ENCODE peak calls at places on chromosome 15, in five cellular contexts. U is heart left ventricle, N is fibroblast of mammary gland, I is ascending aorta, R is GM23338. K is an unnamed sample.

GRCh38 chr15:60326824-60327654 is 70.7 kb downstream of the ANXA2 start:
- DNase-seq in U (no peak), I (no peak), R (peak), N (peak), K (no peak)

GRCh38 chr15:86444527-86444926 is 364.9 kb downstream of the AGBL1 start:
- DNase-seq in U (no peak), R (peak), I (no peak), N (no peak), K (no peak)

GRCh38 chr15:52010633-52011595 is 8.1 kb upstream of the MAPK6 start:
- DNase-seq in I (no peak), R (no peak), N (peak), U (no peak), K (no peak)

GRCh38 chr15:50024183-50024795 is 94.7 kb downstream of the ATP8B4 start:
- DNase-seq in I (no peak), N (peak), U (no peak), R (no peak), K (no peak)

GRCh38 chr15:38627684-38628277 is 63.2 kb upstream of the RASGRP1 start:
- DNase-seq in R (no peak), I (no peak), N (no peak), U (no peak), K (no peak)

GRCh38 chr15:70088427-70088826 is 9.3 kb downstream of the TLE3 start:
- DNase-seq in N (no peak), I (no peak), R (no peak), U (no peak), K (no peak)

GRCh38 chr15:60077581-60078359 is 73.7 kb downstream of the FOXB1 start:
- DNase-seq in R (peak), N (no peak), I (no peak), U (no peak), K (no peak)

GRCh38 chr15:31393441-31394091 is 66.9 kb downstream of the KLF13 start:
- DNase-seq in I (peak), N (no peak), U (no peak), R (peak), K (no peak)

GRCh38 chr15:69537085-69537484 is 84.5 kb downstream of the RPLP1 start:
- DNase-seq in R (peak), U (no peak), I (no peak), N (no peak), K (no peak)

GRCh38 chr15:99176757-99177156 is 71.9 kb downstream of the SYNM start:
- DNase-seq in R (no peak), I (no peak), N (peak), U (no peak), K (no peak)

GRCh38 chr15:88802991-88803240 is 320 bp upstream of the ACAN start:
- DNase-seq in R (no peak), U (no peak), I (no peak), N (no peak), K (no peak)

GRCh38 chr15:83458396-83458795 is 11.3 kb downstream of the SH3GL3 start:
- DNase-seq in U (no peak), I (no peak), N (no peak), R (no peak), K (no peak)

GRCh38 chr15:73387507-73388255 is 18.9 kb upstream of the HCN4 start:
- DNase-seq in N (peak), I (no peak), R (peak), U (no peak), K (no peak)

DNA sequence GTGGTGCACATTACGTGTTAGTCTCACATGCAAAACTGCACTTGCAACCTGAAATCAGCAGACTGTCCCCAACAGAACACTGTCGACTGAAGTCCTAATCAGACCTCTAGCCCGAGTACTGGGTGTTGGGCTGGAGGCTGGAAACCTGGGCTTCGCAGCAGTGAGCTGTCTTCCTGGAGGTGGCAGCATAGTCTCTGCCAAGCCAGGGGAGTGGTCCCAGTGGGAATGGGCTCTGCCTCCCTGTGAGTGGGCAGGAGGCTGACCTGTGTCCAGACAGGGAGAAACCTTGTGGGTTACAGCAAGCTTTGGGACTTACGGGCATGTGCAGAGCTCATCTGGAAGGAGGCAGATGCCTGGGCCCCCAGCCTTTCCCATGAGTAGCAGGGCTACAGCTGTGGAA is 38.2 kb upstream of the MYZAP start:
- DNase-seq in R (peak), N (no peak), I (no peak), U (no peak), K (no peak)
- TF ChIP-seq CTCF in R (no peak), N (no peak), I (no peak), U (no peak), K (no peak)

DNA sequence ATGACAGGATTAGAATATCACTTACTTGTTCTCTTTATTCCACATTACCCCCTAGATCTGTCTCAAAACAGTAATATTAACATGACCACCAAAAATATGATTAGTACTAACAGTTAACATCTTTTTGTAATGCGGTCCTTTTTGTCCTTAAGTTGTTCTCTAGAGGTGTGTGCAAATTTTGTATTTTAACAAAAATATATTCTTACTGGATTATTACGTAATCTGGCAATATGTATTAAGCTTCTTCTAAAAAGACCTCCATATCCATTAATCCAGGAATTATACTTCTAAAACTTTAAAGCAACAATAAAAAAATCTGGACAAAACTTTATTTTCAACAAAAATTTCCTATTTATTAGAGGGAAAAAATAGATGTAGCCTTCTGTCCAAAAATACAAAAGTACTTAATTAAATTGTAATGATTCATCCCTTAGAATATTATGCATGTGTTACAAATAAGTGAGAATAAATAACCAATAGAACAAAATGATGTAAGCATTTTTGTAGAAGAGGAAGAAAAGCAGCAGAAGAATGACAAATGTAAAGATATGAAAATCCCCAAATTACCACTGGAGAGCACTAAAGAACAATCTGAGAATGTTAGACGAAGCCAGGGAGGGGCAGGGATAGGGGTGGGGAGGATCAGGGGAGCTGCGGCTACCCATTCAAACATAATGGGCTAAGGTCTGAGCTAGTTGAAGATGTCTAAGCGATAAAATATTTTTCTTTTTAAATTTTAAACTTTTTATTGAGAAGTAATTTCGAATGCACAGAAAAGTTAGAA is 945.6 kb downstream of the MCTP2 start:
- DNase-seq in N (no peak), I (no peak), R (no peak), U (no peak), K (no peak)
- TF ChIP-seq CTCF in N (no peak), I (no peak), R (no peak), U (no peak), K (no peak)

GRCh38 chr15:78502641-78503040 is 4.7 kb upstream of the HYKK start:
- DNase-seq in N (no peak), U (no peak), R (no peak), I (no peak), K (no peak)

GRCh38 chr15:78509726-78510312 is 2.4 kb downstream of the HYKK start:
- DNase-seq in R (peak), I (no peak), U (no peak), N (no peak), K (no peak)

GRCh38 chr15:78507831-78508160 is 419 bp downstream of the HYKK start:
- DNase-seq in U (no peak), N (no peak), I (no peak), R (no peak), K (no peak)

GRCh38 chr15:78508272-78508671 is 895 bp downstream of the HYKK start:
- DNase-seq in I (no peak), U (no peak), N (no peak), R (no peak), K (no peak)

DNA sequence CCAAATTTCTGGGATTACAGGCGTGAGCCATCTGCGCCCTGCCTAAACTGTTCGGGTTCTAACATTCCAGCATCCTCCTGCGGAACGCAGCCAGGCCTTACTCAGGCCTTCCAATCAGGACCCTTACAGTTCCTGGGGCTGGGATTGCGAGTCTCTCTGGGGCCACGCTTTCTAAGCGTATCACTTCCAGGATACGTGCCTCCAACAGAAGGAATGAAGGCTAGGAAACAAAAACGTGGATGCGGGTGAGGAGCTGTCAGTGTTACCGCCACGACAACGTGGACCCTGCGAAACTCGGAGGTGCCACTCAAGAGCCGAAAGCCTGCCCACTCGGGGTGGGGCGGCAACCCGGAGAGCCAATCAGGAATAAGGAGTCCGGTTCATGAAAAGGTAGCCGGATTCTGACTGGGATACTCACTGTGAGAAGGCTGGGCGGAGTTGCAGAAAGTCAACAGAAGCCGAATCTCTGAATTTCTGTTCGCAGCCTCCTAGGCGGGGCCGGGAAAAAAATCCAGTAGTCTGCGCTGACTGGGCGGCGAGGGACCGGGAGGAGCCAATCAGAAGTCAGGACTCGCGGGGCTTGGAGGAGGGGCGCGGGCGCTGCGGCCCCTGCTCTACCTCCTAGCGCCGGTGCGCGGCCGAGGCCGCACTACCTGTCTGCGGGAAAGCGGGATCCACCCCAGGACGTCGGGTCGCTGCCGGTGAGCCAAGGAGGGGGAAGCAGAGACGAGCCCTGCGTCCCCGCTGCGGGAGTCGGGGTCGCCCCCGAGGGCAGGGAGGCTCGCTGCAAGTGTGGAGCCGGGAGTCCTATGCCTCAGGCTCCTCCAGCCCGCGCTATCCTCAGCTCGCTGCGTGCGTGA is at the start of gene HYKK:
- DNase-seq in N (peak), U (peak), I (peak), R (peak), K (peak)
- TF ChIP-seq CTCF in N (no peak), U (no peak), I (no peak), R (no peak), K (peak)

GRCh38 chr15:74589826-74590225 is 25.8 kb upstream of the CLK3 start:
- DNase-seq in U (no peak), R (no peak), N (no peak), I (no peak), K (no peak)
- TF ChIP-seq CTCF in U (no peak), R (no peak), N (no peak), I (no peak), K (no peak)

DNA sequence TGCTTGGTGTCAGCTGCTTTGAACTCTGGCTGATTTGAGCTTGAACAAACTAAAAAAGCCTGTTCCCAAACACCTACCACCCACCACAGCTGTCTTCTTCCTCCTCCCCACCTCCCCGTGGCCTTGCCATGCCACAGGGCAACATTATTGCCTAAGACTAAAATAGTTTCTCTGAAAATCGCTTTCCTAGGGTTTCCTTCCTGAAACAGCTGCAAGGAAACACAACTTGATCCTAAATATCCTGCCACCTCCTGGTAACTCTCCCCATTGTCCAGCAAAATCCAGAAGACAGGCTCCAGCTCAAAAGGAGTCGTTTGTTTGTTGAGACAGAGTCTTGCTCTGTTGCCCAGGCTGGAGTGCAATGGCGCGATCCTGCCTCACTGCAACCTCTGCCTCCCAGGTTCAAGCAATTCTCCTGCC is 193.9 kb upstream of the TPM1 start:
- DNase-seq in U (no peak), R (no peak), I (no peak), N (peak), K (no peak)
- TF ChIP-seq CTCF in U (no peak), R (no peak), I (no peak), N (peak), K (no peak)

DNA sequence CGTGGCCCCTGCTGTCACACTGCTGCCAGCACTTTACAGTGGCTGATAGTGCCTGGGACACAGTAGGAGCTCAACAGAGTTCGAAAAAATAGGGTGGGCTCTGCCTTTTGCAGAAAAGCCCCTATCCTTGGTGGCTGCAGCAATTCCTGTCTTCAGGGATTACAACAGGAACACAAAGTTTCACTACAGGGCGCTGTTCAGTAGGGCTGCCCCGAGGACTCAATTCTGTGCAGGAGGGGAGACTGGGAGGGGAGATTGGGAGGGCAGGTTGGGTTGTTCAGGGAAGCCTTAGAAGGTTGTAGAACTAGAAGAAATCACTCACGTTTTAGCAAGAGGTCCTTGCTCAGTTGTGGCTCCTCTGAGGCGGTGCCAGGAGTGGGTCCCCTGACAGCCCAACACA is 138.0 kb upstream of the TPM1 start:
- DNase-seq in I (no peak), R (no peak), U (no peak), N (peak), K (no peak)
- TF ChIP-seq CTCF in I (no peak), R (no peak), U (no peak), N (peak), K (no peak)

GRCh38 chr15:63503739-63504246 is 600 bp upstream of the USP3 start:
- DNase-seq in I (peak), R (peak), U (peak), N (peak), K (peak)
- TF ChIP-seq CTCF in I (no peak), R (no peak), U (no peak), N (no peak), K (no peak)

K was measured in omental fat pad.